ENCODE peak calls at places on chromosomes 16 and 17, in ten cellular contexts. One of them, this sample, is unnamed.

GRCh38 chr16:10180042-10180770 is 2.0 kb downstream of the GRIN2A start:
- DNase-seq in uterus: no peak
- DNase-seq in mammary epithelial cell: no peak
- DNase-seq in psoas muscle: no peak
- DNase-seq in SJSA1: no peak
- DNase-seq in small intestine: no peak
- DNase-seq in IMR-90: no peak
- DNase-seq in cardiac muscle cell: no peak
- DNase-seq in thoracic aorta: no peak
- DNase-seq in mesenchymal stem cell: no peak
- DNase-seq in this sample: no peak

GRCh38 chr17:6713130-6713917 is at the start of gene SLC13A5:
- DNase-seq in thoracic aorta: no peak
- DNase-seq in small intestine: no peak
- DNase-seq in IMR-90: no peak
- DNase-seq in mammary epithelial cell: peak; percentile 11
- DNase-seq in mesenchymal stem cell: peak; percentile 27
- DNase-seq in psoas muscle: no peak
- DNase-seq in cardiac muscle cell: peak; percentile 79
- DNase-seq in uterus: no peak
- DNase-seq in SJSA1: no peak
- DNase-seq in this sample: no peak

GRCh38 chr17:13977837-13978236 is 91.5 kb upstream of the COX10 start:
- DNase-seq in cardiac muscle cell: no peak
- DNase-seq in uterus: no peak
- DNase-seq in small intestine: no peak
- DNase-seq in IMR-90: no peak
- DNase-seq in mesenchymal stem cell: no peak
- DNase-seq in psoas muscle: no peak
- DNase-seq in SJSA1: no peak
- DNase-seq in thoracic aorta: no peak
- DNase-seq in mammary epithelial cell: no peak
- DNase-seq in this sample: no peak

GRCh38 chr16:75248142-75248535 is 3.3 kb downstream of the BCAR1 start:
- DNase-seq in uterus: no peak
- DNase-seq in cardiac muscle cell: no peak
- DNase-seq in small intestine: no peak
- DNase-seq in psoas muscle: no peak
- DNase-seq in mesenchymal stem cell: peak; percentile 67
- DNase-seq in SJSA1: no peak
- DNase-seq in mammary epithelial cell: no peak
- DNase-seq in IMR-90: no peak
- DNase-seq in thoracic aorta: no peak
- DNase-seq in this sample: no peak

GRCh38 chr16:23302045-23302956 is at the start of gene SCNN1B:
- DNase-seq in mammary epithelial cell: no peak
- DNase-seq in small intestine: no peak
- DNase-seq in mesenchymal stem cell: no peak
- DNase-seq in SJSA1: no peak
- DNase-seq in thoracic aorta: no peak
- DNase-seq in IMR-90: no peak
- DNase-seq in uterus: no peak
- DNase-seq in cardiac muscle cell: peak; percentile 17
- DNase-seq in psoas muscle: no peak
- DNase-seq in this sample: no peak

GRCh38 chr17:17151962-17152361 is 54.2 kb downstream of the PLD6 start:
- DNase-seq in thoracic aorta: peak; percentile 86
- DNase-seq in cardiac muscle cell: no peak
- DNase-seq in uterus: peak; percentile 74
- DNase-seq in mammary epithelial cell: peak; percentile 89
- DNase-seq in small intestine: no peak
- DNase-seq in mesenchymal stem cell: peak; percentile 93
- DNase-seq in IMR-90: peak; percentile 96
- DNase-seq in psoas muscle: peak; percentile 97
- DNase-seq in SJSA1: peak; percentile 86
- DNase-seq in this sample: peak; percentile 87

GRCh38 chr16:47778106-47778803 is 317.1 kb downstream of the PHKB start:
- DNase-seq in psoas muscle: no peak
- DNase-seq in SJSA1: no peak
- DNase-seq in mammary epithelial cell: no peak
- DNase-seq in IMR-90: no peak
- DNase-seq in small intestine: no peak
- DNase-seq in cardiac muscle cell: no peak
- DNase-seq in mesenchymal stem cell: no peak
- DNase-seq in uterus: no peak
- DNase-seq in thoracic aorta: no peak
- DNase-seq in this sample: no peak

GRCh38 chr16:3174618-3175148 is 13.3 kb upstream of the OR1F1 start:
- DNase-seq in thoracic aorta: no peak
- DNase-seq in small intestine: no peak
- DNase-seq in IMR-90: no peak
- DNase-seq in mesenchymal stem cell: no peak
- DNase-seq in mammary epithelial cell: no peak
- DNase-seq in cardiac muscle cell: no peak
- DNase-seq in psoas muscle: no peak
- DNase-seq in SJSA1: no peak
- DNase-seq in uterus: no peak
- DNase-seq in this sample: no peak

GRCh38 chr16:85333337-85333736 is 221.1 kb upstream of the CIBAR2 start:
- DNase-seq in uterus: no peak
- DNase-seq in SJSA1: no peak
- DNase-seq in thoracic aorta: no peak
- DNase-seq in IMR-90: no peak
- DNase-seq in small intestine: no peak
- DNase-seq in mesenchymal stem cell: no peak
- DNase-seq in cardiac muscle cell: no peak
- DNase-seq in psoas muscle: no peak
- DNase-seq in mammary epithelial cell: no peak
- DNase-seq in this sample: no peak

GRCh38 chr17:55576237-55576998 is 65.2 kb upstream of the SMIM36 start:
- DNase-seq in thoracic aorta: no peak
- DNase-seq in psoas muscle: no peak
- DNase-seq in SJSA1: peak; percentile 86
- DNase-seq in uterus: peak; percentile 67
- DNase-seq in mammary epithelial cell: peak; percentile 81
- DNase-seq in cardiac muscle cell: no peak
- DNase-seq in small intestine: no peak
- DNase-seq in IMR-90: peak; percentile 75
- DNase-seq in mesenchymal stem cell: peak; percentile 71
- DNase-seq in this sample: peak; percentile 9

DNA sequence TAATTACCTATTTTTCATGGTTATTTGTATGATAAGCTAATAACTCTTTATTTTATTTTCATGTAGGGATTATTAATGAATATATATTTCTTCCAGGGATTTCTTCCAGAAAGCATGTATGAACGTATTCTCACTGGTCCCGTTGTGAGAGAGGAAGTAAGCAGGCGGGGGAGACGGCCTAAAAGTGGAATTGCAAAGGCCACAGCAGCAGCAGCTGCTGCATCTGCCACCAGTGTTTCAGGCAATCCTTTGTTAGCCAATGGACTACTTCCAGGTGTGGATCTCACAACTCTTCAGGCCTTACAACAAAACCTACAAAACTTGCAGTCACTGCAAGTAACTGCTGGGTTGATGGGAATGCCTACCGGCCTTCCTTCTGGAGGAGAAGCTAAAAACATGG is 110.3 kb upstream of the RBL2 start:
- DNase-seq in cardiac muscle cell: no peak
- DNase-seq in thoracic aorta: no peak
- DNase-seq in IMR-90: no peak
- DNase-seq in mammary epithelial cell: no peak
- DNase-seq in uterus: no peak
- DNase-seq in mesenchymal stem cell: no peak
- DNase-seq in SJSA1: no peak
- DNase-seq in psoas muscle: no peak
- DNase-seq in small intestine: no peak
- DNase-seq in this sample: no peak
- H3K4me3 ChIP-seq in cardiac muscle cell: no peak overlapping the region
- H3K4me3 ChIP-seq in thoracic aorta: no peak overlapping the region
- H3K4me3 ChIP-seq in IMR-90: no peak overlapping the region
- H3K4me3 ChIP-seq in mammary epithelial cell: no peak overlapping the region
- H3K4me3 ChIP-seq in uterus: no peak overlapping the region
- H3K4me3 ChIP-seq in mesenchymal stem cell: no peak overlapping the region
- H3K4me3 ChIP-seq in SJSA1: no peak overlapping the region
- H3K4me3 ChIP-seq in psoas muscle: no peak overlapping the region
- H3K4me3 ChIP-seq in small intestine: no peak overlapping the region
- H3K4me3 ChIP-seq in this sample: no peak overlapping the region

DNA sequence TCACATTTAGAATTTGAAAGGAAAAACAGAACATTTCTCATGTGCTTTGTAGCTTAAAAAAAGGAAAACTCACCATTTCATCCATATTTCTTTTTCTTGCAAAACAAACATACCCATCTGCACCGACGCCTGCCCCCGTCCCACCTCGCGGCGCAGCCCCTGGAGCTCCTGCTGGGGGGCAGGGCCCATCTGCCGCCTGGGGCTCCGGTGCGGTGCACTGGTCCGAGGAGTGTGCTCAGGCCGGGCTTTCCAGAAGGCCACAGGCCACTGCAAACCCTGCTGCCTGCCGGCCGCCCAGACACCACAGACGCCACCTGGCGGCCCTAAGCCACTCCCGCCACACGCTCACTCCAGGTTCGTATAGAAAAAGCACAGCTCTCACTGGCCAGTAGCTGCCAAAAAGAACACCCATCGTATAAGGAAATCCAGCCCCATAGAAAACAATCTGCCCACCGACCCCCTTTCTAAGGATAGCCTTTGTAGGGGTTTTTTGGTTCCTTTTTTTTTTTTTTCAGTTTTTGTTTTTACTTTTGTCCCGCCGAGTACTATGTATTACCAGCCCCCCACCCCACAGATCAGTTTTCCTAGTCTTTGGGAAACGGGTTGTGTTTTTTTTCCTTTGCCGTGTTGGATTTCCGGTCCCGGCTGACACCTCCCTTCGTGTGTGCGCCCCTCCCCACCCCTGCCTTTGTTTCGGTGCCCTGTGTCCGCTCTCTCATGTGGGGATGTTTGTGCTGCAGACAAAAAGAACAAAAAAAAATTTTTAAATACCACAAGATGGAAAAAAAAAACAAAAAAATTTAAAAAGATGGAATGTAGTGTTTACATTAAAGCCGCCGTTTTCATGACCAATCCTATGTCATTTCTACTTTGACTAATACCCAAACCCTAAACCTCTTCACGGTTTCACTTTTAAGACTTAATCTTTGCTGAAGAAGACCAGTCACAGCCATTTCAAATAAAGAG is 68.8 kb downstream of the AMFR start:
- DNase-seq in uterus: peak; percentile 73
- DNase-seq in thoracic aorta: no peak
- DNase-seq in psoas muscle: peak; percentile 87
- DNase-seq in cardiac muscle cell: peak; percentile 90
- DNase-seq in small intestine: peak; percentile 70
- DNase-seq in SJSA1: peak; percentile 94
- DNase-seq in mammary epithelial cell: peak; percentile 67
- DNase-seq in IMR-90: peak; percentile 88
- DNase-seq in mesenchymal stem cell: peak; percentile 91
- DNase-seq in this sample: peak; percentile 68
- H3K4me3 ChIP-seq in uterus: peak overlapping the region; percentile 29
- H3K4me3 ChIP-seq in thoracic aorta: peak overlapping the region; percentile 72
- H3K4me3 ChIP-seq in psoas muscle: peak overlapping the region; percentile 62
- H3K4me3 ChIP-seq in cardiac muscle cell: no peak overlapping the region
- H3K4me3 ChIP-seq in small intestine: peak overlapping the region; percentile 53
- H3K4me3 ChIP-seq in SJSA1: peak overlapping the region; percentile 26
- H3K4me3 ChIP-seq in mammary epithelial cell: peak overlapping the region; percentile 68
- H3K4me3 ChIP-seq in IMR-90: peak overlapping the region; percentile 50
- H3K4me3 ChIP-seq in mesenchymal stem cell: peak overlapping the region; percentile 77
- H3K4me3 ChIP-seq in this sample: peak overlapping the region; percentile 26

DNA sequence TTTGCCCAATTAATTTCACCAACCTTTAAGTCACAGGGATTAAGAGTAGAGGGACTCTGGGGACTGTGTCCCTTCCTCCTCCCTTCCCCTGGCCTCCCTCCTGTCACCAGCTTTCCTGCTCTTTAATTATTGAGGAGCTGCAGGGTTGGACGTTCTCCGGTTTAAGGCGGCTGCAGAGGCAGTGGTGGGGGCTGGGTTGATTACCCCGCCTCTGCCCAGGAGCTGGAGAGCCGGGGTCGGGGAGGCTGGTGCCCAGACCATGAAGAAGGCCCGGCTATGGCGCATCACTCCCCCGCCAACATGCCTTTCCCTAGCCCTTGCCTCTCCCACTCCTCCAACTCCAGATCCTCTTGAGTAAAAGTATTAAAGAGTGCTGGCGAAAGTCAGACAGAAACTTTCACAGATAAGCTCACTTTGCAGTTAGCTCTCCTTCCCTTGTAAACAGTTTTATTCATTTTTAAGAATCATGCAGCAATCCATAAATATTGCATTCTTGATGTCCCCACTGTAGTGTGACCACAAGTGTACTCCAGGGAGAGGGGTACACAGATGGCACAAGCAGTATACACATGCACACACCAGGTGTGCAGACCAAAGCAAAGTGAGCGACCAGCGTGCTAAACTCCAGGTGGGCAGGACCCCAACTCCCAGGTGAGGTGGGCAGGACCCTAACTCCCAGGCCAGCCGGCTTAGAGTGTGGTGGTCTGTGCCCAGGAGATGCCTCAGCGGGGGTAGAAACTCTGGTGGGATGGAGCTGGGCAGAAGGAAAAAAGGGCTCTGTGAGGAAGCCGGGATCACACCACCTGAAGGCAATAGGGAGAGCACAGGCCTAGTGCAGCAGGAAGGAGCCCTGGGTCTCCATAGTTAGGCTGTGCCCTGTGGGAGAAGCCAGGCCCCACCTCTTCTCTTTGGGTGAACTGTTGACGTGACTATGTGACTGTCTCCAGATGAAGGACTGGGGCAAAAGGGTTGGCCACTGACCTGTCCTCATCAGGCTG is 1.3 kb upstream of the FOXJ1 start:
- DNase-seq in SJSA1: no peak
- DNase-seq in psoas muscle: peak; percentile 47
- DNase-seq in IMR-90: no peak
- DNase-seq in mesenchymal stem cell: no peak
- DNase-seq in thoracic aorta: no peak
- DNase-seq in cardiac muscle cell: no peak
- DNase-seq in small intestine: no peak
- DNase-seq in mammary epithelial cell: no peak
- DNase-seq in uterus: no peak
- DNase-seq in this sample: no peak
- H3K4me3 ChIP-seq in SJSA1: no peak overlapping the region
- H3K4me3 ChIP-seq in psoas muscle: no peak overlapping the region
- H3K4me3 ChIP-seq in IMR-90: no peak overlapping the region
- H3K4me3 ChIP-seq in mesenchymal stem cell: no peak overlapping the region
- H3K4me3 ChIP-seq in thoracic aorta: no peak overlapping the region
- H3K4me3 ChIP-seq in cardiac muscle cell: no peak overlapping the region
- H3K4me3 ChIP-seq in small intestine: no peak overlapping the region
- H3K4me3 ChIP-seq in mammary epithelial cell: no peak overlapping the region
- H3K4me3 ChIP-seq in uterus: no peak overlapping the region
- H3K4me3 ChIP-seq in this sample: no peak overlapping the region

DNA sequence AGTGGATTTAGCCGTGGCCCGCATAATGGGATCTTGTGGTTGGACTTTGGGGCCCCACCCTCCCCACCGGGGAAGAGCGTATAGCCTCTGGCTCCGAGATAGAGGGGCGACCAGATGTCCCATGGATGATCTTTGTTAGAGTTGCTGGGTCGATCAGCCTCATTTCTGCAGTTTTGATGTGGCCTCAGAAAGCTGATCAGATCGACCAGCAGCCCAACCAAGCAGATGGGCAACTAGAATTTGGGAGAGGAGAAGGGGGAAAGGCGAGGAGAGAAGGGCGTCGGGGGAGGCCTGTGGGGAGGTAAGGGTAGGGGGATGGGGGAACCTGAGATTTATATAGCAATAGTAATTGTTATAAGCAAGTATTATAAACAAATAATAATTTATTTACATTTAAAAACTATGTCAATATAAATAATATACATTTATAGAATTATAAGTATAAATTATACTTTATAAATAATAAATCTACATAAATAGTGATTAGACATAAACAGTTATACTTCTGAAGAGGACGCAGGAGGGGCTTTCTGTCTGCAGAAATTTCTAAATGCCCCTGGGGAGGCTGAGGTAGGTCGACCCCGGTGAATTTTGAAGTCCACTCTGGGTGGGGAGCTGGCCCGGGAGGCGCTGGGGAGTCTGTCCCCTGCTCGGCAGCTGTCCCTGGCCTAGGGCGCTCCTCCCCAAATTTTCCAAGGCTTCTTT is 136.3 kb downstream of the KCNJ12 start:
- DNase-seq in mesenchymal stem cell: no peak
- DNase-seq in thoracic aorta: no peak
- DNase-seq in cardiac muscle cell: no peak
- DNase-seq in psoas muscle: no peak
- DNase-seq in IMR-90: no peak
- DNase-seq in mammary epithelial cell: no peak
- DNase-seq in SJSA1: no peak
- DNase-seq in small intestine: no peak
- DNase-seq in uterus: no peak
- DNase-seq in this sample: no peak
- H3K4me3 ChIP-seq in mesenchymal stem cell: peak overlapping the region; percentile 58
- H3K4me3 ChIP-seq in thoracic aorta: peak overlapping the region; percentile 58
- H3K4me3 ChIP-seq in cardiac muscle cell: no peak overlapping the region
- H3K4me3 ChIP-seq in psoas muscle: peak overlapping the region; percentile 43
- H3K4me3 ChIP-seq in IMR-90: peak overlapping the region; percentile 15
- H3K4me3 ChIP-seq in mammary epithelial cell: no peak overlapping the region
- H3K4me3 ChIP-seq in SJSA1: no peak overlapping the region
- H3K4me3 ChIP-seq in small intestine: no peak overlapping the region
- H3K4me3 ChIP-seq in uterus: no peak overlapping the region
- H3K4me3 ChIP-seq in this sample: no peak overlapping the region